ENCODE peak calls at places on chromosomes 1 and 21, in five cellular contexts. One of them, this sample, is unnamed.

GRCh38 chr1:115705085-115706008 is 63.2 kb downstream of the CASQ2 start:
- DNase-seq in mesendoderm: peak; percentile 59
- DNase-seq in endothelial cell of umbilical vein: no peak
- DNase-seq in PC-3: peak; percentile 57
- DNase-seq in fibroblast of lung: no peak
- DNase-seq in this sample: no peak

GRCh38 chr21:25934771-25935224 is 200.0 kb downstream of the GABPA start:
- DNase-seq in PC-3: peak; percentile 98
- DNase-seq in endothelial cell of umbilical vein: peak; percentile 97
- DNase-seq in fibroblast of lung: peak; percentile 97
- DNase-seq in mesendoderm: peak; percentile 53
- DNase-seq in this sample: peak; percentile 97

GRCh38 chr21:31731112-31731801 is 661 bp downstream of the SCAF4 start:
- DNase-seq in endothelial cell of umbilical vein: no peak
- DNase-seq in fibroblast of lung: peak; percentile 41
- DNase-seq in mesendoderm: peak; percentile 72
- DNase-seq in PC-3: no peak
- DNase-seq in this sample: peak; percentile 74

GRCh38 chr1:29602203-29602602 is 365.9 kb downstream of the PTPRU start:
- DNase-seq in fibroblast of lung: no peak
- DNase-seq in mesendoderm: no peak
- DNase-seq in PC-3: no peak
- DNase-seq in endothelial cell of umbilical vein: no peak
- DNase-seq in this sample: no peak

GRCh38 chr1:227459326-227459841 is 104.0 kb upstream of the ZNF678 start:
- DNase-seq in PC-3: no peak
- DNase-seq in mesendoderm: peak; percentile 25
- DNase-seq in endothelial cell of umbilical vein: no peak
- DNase-seq in fibroblast of lung: no peak
- DNase-seq in this sample: peak; percentile 35

GRCh38 chr1:240027059-240027462 is 64.6 kb upstream of the FMN2 start:
- DNase-seq in fibroblast of lung: peak; percentile 65
- DNase-seq in mesendoderm: peak; percentile 57
- DNase-seq in PC-3: peak; percentile 84
- DNase-seq in endothelial cell of umbilical vein: peak; percentile 44
- DNase-seq in this sample: peak; percentile 84

GRCh38 chr1:11562664-11563063 is 83.7 kb downstream of the DISP3 start:
- DNase-seq in mesendoderm: no peak
- DNase-seq in PC-3: no peak
- DNase-seq in endothelial cell of umbilical vein: no peak
- DNase-seq in fibroblast of lung: no peak
- DNase-seq in this sample: no peak

GRCh38 chr1:172917972-172918371 is 132.8 kb downstream of the TNFSF18 start:
- DNase-seq in PC-3: peak; percentile 100
- DNase-seq in endothelial cell of umbilical vein: peak; percentile 96
- DNase-seq in mesendoderm: peak; percentile 69
- DNase-seq in fibroblast of lung: peak; percentile 94
- DNase-seq in this sample: peak; percentile 96

GRCh38 chr1:86380257-86380861 is 15.8 kb downstream of the ODF2L start:
- DNase-seq in fibroblast of lung: peak; percentile 93
- DNase-seq in endothelial cell of umbilical vein: peak; percentile 82
- DNase-seq in mesendoderm: peak; percentile 70
- DNase-seq in PC-3: peak; percentile 76
- DNase-seq in this sample: peak; percentile 75

GRCh38 chr21:42532466-42533181 is 19.0 kb downstream of the SLC37A1 start:
- DNase-seq in mesendoderm: no peak
- DNase-seq in PC-3: no peak
- DNase-seq in endothelial cell of umbilical vein: no peak
- DNase-seq in fibroblast of lung: peak; percentile 35
- DNase-seq in this sample: no peak

GRCh38 chr1:89672489-89673183 is 39.7 kb downstream of the LRRC8C start:
- DNase-seq in endothelial cell of umbilical vein: no peak
- DNase-seq in mesendoderm: no peak
- DNase-seq in PC-3: peak; percentile 10
- DNase-seq in fibroblast of lung: peak; percentile 28
- DNase-seq in this sample: peak; percentile 36

GRCh38 chr1:5161372-5161771 is 507.0 kb downstream of the AJAP1 start:
- DNase-seq in fibroblast of lung: no peak
- DNase-seq in PC-3: no peak
- DNase-seq in endothelial cell of umbilical vein: no peak
- DNase-seq in mesendoderm: peak; percentile 65
- DNase-seq in this sample: no peak

GRCh38 chr21:42675403-42675802 is 22.0 kb downstream of the PDE9A start:
- DNase-seq in PC-3: no peak
- DNase-seq in mesendoderm: no peak
- DNase-seq in fibroblast of lung: no peak
- DNase-seq in endothelial cell of umbilical vein: no peak
- DNase-seq in this sample: no peak

GRCh38 chr1:112375701-112376100 is 20.3 kb upstream of the CTTNBP2NL start:
- DNase-seq in endothelial cell of umbilical vein: no peak
- DNase-seq in fibroblast of lung: no peak
- DNase-seq in mesendoderm: no peak
- DNase-seq in PC-3: peak; percentile 7
- DNase-seq in this sample: no peak

GRCh38 chr1:107997846-107998245 is 32.9 kb upstream of the VAV3 start:
- DNase-seq in PC-3: no peak
- DNase-seq in mesendoderm: no peak
- DNase-seq in fibroblast of lung: no peak
- DNase-seq in endothelial cell of umbilical vein: no peak
- DNase-seq in this sample: peak; percentile 18

GRCh38 chr1:39926343-39926769 is 24.6 kb upstream of the MYCL start:
- DNase-seq in endothelial cell of umbilical vein: no peak
- DNase-seq in fibroblast of lung: no peak
- DNase-seq in PC-3: no peak
- DNase-seq in mesendoderm: peak; percentile 65
- DNase-seq in this sample: peak; percentile 49

GRCh38 chr21:34762761-34763160 is 94.0 kb downstream of the CLIC6 start:
- DNase-seq in PC-3: no peak
- DNase-seq in endothelial cell of umbilical vein: no peak
- DNase-seq in fibroblast of lung: peak; percentile 68
- DNase-seq in mesendoderm: no peak
- DNase-seq in this sample: peak; percentile 43

GRCh38 chr21:41621523-41621922 is 113.6 kb upstream of the TMPRSS2 start:
- DNase-seq in PC-3: no peak
- DNase-seq in endothelial cell of umbilical vein: no peak
- DNase-seq in mesendoderm: no peak
- DNase-seq in fibroblast of lung: peak; percentile 65
- DNase-seq in this sample: peak; percentile 50

GRCh38 chr1:24362982-24363614 is 43.9 kb downstream of the GRHL3 start:
- DNase-seq in mesendoderm: no peak
- DNase-seq in fibroblast of lung: peak; percentile 95
- DNase-seq in endothelial cell of umbilical vein: no peak
- DNase-seq in PC-3: peak; percentile 76
- DNase-seq in this sample: peak; percentile 97

GRCh38 chr1:147821883-147822282 is 61.5 kb upstream of the GJA5 start:
- DNase-seq in endothelial cell of umbilical vein: peak; percentile 72
- DNase-seq in PC-3: no peak
- DNase-seq in mesendoderm: no peak
- DNase-seq in fibroblast of lung: peak; percentile 91
- DNase-seq in this sample: peak; percentile 69

GRCh38 chr1:74356493-74356892 is 121.3 kb downstream of the TNNI3K start:
- DNase-seq in PC-3: peak; percentile 93
- DNase-seq in fibroblast of lung: no peak
- DNase-seq in endothelial cell of umbilical vein: no peak
- DNase-seq in mesendoderm: no peak
- DNase-seq in this sample: no peak

GRCh38 chr1:20723537-20724363 is 5.9 kb upstream of the KIF17 start:
- DNase-seq in endothelial cell of umbilical vein: no peak
- DNase-seq in mesendoderm: no peak
- DNase-seq in fibroblast of lung: no peak
- DNase-seq in PC-3: no peak
- DNase-seq in this sample: no peak

GRCh38 chr1:154213274-154213673 is 7.1 kb upstream of the CFAP141 start:
- DNase-seq in endothelial cell of umbilical vein: no peak
- DNase-seq in mesendoderm: no peak
- DNase-seq in PC-3: peak; percentile 94
- DNase-seq in fibroblast of lung: no peak
- DNase-seq in this sample: peak; percentile 76

GRCh38 chr1:193625255-193625654 is 438.8 kb upstream of the B3GALT2 start:
- DNase-seq in mesendoderm: no peak
- DNase-seq in PC-3: peak; percentile 44
- DNase-seq in fibroblast of lung: no peak
- DNase-seq in endothelial cell of umbilical vein: no peak
- DNase-seq in this sample: peak; percentile 6

GRCh38 chr1:6795661-6796060 is 10.4 kb downstream of the CAMTA1 start:
- DNase-seq in fibroblast of lung: peak; percentile 89
- DNase-seq in endothelial cell of umbilical vein: peak; percentile 97
- DNase-seq in PC-3: no peak
- DNase-seq in mesendoderm: peak; percentile 53
- DNase-seq in this sample: peak; percentile 69

GRCh38 chr1:117026361-117026760 is 24.8 kb downstream of the CD101 start:
- DNase-seq in fibroblast of lung: no peak
- DNase-seq in endothelial cell of umbilical vein: peak; percentile 83
- DNase-seq in mesendoderm: no peak
- DNase-seq in PC-3: no peak
- DNase-seq in this sample: peak; percentile 20

GRCh38 chr1:27090921-27091320 is 64.0 kb downstream of the SLC9A1 start:
- DNase-seq in endothelial cell of umbilical vein: no peak
- DNase-seq in fibroblast of lung: no peak
- DNase-seq in mesendoderm: no peak
- DNase-seq in PC-3: no peak
- DNase-seq in this sample: no peak

GRCh38 chr1:95126366-95126765 is 9.2 kb downstream of the TLCD4 start:
- DNase-seq in endothelial cell of umbilical vein: no peak
- DNase-seq in fibroblast of lung: no peak
- DNase-seq in PC-3: no peak
- DNase-seq in mesendoderm: no peak
- DNase-seq in this sample: no peak

GRCh38 chr1:6936308-6936675 is 151.0 kb downstream of the CAMTA1 start:
- DNase-seq in PC-3: no peak
- DNase-seq in endothelial cell of umbilical vein: no peak
- DNase-seq in mesendoderm: no peak
- DNase-seq in fibroblast of lung: no peak
- DNase-seq in this sample: no peak

GRCh38 chr1:185644531-185644930 is 89.7 kb upstream of the HMCN1 start:
- DNase-seq in PC-3: peak; percentile 19
- DNase-seq in mesendoderm: no peak
- DNase-seq in endothelial cell of umbilical vein: no peak
- DNase-seq in fibroblast of lung: no peak
- DNase-seq in this sample: peak; percentile 40
- H3K9ac ChIP-seq in PC-3: no peak overlapping the region
- H3K9ac ChIP-seq in mesendoderm: no peak overlapping the region
- H3K9ac ChIP-seq in endothelial cell of umbilical vein: no peak overlapping the region
- H3K9ac ChIP-seq in fibroblast of lung: no peak overlapping the region
- H3K9ac ChIP-seq in this sample: no peak overlapping the region

GRCh38 chr1:150981805-150982712 is at the start of gene ANXA9:
- DNase-seq in fibroblast of lung: no peak
- DNase-seq in PC-3: peak; percentile 14
- DNase-seq in endothelial cell of umbilical vein: no peak
- DNase-seq in mesendoderm: no peak
- DNase-seq in this sample: peak; percentile 51
- H3K9ac ChIP-seq in fibroblast of lung: no peak within 1 kb of the TSS
- H3K9ac ChIP-seq in PC-3: no peak within 1 kb of the TSS
- H3K9ac ChIP-seq in endothelial cell of umbilical vein: no peak within 1 kb of the TSS
- H3K9ac ChIP-seq in mesendoderm: no peak within 1 kb of the TSS
- H3K9ac ChIP-seq in this sample: no peak within 1 kb of the TSS

DNA sequence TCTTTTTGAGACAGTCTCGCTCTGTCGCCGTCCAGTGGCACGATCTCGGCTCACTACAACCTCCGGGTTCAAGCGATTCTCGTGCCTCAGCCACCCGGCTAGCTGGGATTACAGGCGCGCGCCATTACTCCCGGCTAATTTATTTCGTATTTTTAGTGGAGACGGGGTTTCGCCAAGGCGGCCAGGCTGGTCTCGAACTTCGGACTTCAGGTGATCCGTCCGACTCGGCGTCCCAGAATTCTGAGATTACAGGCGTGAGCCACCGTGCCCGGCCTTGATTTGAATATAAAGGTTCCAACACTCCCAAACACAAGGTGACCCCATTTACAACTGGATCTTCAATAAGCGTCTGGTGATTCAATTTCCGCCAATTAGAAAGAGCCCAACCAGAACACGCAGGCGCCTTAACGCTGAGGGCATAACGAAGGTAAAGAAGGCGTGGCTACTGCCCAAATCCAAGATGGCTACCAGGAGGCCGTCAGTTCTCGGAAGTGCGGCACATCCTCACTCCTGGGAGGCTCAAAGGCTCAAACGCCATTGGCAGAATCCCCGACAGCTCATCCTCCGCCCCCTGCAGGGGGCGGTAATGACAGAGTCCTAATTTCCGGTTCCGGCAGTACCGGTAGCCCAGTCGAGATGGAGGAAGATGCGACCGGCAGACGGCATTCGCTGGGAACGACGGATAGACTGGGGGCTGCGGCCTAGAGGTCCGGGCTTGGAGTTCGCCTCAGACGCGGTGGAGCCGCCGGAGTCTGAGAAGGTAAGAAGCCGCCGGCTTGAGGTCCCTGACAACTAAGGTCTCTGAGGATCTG is at the start of gene SLC25A44:
- DNase-seq in fibroblast of lung: peak; percentile 99
- DNase-seq in endothelial cell of umbilical vein: peak; percentile 100
- DNase-seq in PC-3: peak; percentile 100
- DNase-seq in mesendoderm: peak; percentile 100
- DNase-seq in this sample: peak; percentile 99
- H3K9ac ChIP-seq in fibroblast of lung: peak within 1 kb of the TSS; percentile 72
- H3K9ac ChIP-seq in endothelial cell of umbilical vein: peak within 1 kb of the TSS; percentile 88
- H3K9ac ChIP-seq in PC-3: peak within 1 kb of the TSS; percentile 82
- H3K9ac ChIP-seq in mesendoderm: peak within 1 kb of the TSS; percentile 97
- H3K9ac ChIP-seq in this sample: peak within 1 kb of the TSS; percentile 87

GRCh38 chr1:99441234-99442095 is 177.2 kb downstream of the PLPPR4 start:
- DNase-seq in fibroblast of lung: peak; percentile 22
- DNase-seq in endothelial cell of umbilical vein: peak; percentile 74
- DNase-seq in mesendoderm: no peak
- DNase-seq in PC-3: peak; percentile 73
- DNase-seq in this sample: peak; percentile 74
- H3K9ac ChIP-seq in fibroblast of lung: no peak overlapping the region
- H3K9ac ChIP-seq in endothelial cell of umbilical vein: no peak overlapping the region
- H3K9ac ChIP-seq in mesendoderm: no peak overlapping the region
- H3K9ac ChIP-seq in PC-3: no peak overlapping the region
- H3K9ac ChIP-seq in this sample: no peak overlapping the region

This sample was measured in GM23248.